ENCODE peak calls at places on chromosome 12, in four cellular contexts. V is tibial nerve, I is nephron progenitor cell, G is fibroblast of mammary gland. A is an unnamed sample.

GRCh38 chr12:84701966-84702365 is 210.6 kb downstream of the SLC6A15 start:
- DNase-seq in V (no peak), I (no peak), G (peak), A (no peak)

GRCh38 chr12:68638721-68639395 is 28.2 kb downstream of the RAP1B start:
- DNase-seq in V (no peak), I (no peak), G (no peak), A (no peak)

GRCh38 chr12:117043598-117043901 is 55.7 kb downstream of the TESC start:
- DNase-seq in V (no peak), I (no peak), G (no peak), A (no peak)

GRCh38 chr12:111443086-111443485 is 37.4 kb downstream of the SH2B3 start:
- DNase-seq in V (no peak), I (no peak), G (no peak), A (no peak)

GRCh38 chr12:123601602-123602489 is at the start of gene DDX55:
- DNase-seq in V (peak), I (peak), G (peak), A (no peak)

GRCh38 chr12:4954632-4955354 is 45.1 kb downstream of the KCNA1 start:
- DNase-seq in V (no peak), I (no peak), G (no peak), A (no peak)

GRCh38 chr12:14572401-14572800 is 4.7 kb upstream of the PLBD1 start:
- DNase-seq in V (no peak), I (no peak), G (no peak), A (no peak)

GRCh38 chr12:82351390-82351789 is 6.8 kb downstream of the CCDC59 start:
- DNase-seq in V (no peak), I (no peak), G (no peak), A (no peak)

GRCh38 chr12:71430756-71431155 is 8.8 kb upstream of the LGR5 start:
- DNase-seq in V (no peak), I (no peak), G (peak), A (no peak)

GRCh38 chr12:128069359-128069997 is 197.5 kb upstream of the TMEM132C start:
- DNase-seq in V (peak), I (peak), G (peak), A (peak)

GRCh38 chr12:48972213-48973021 is 882 bp upstream of the WNT10B start:
- DNase-seq in V (no peak), I (no peak), G (no peak), A (no peak)

GRCh38 chr12:112167728-112168525 is 42.6 kb downstream of the TRAFD1 start:
- DNase-seq in V (no peak), I (no peak), G (no peak), A (no peak)

GRCh38 chr12:92634730-92635129 is 68.1 kb upstream of the PLEKHG7 start:
- DNase-seq in V (no peak), I (no peak), G (no peak), A (no peak)

GRCh38 chr12:111586986-111587385 is 12.1 kb downstream of the ATXN2 start:
- DNase-seq in V (no peak), I (no peak), G (no peak), A (no peak)

GRCh38 chr12:62908667-62909066 is 26.3 kb downstream of the PPM1H start:
- DNase-seq in V (no peak), I (no peak), G (no peak), A (no peak)

GRCh38 chr12:96907681-96908163 is 665 bp downstream of the NEDD1 start:
- DNase-seq in V (peak), I (peak), G (peak), A (peak)

GRCh38 chr12:12612403-12612802 is 727 bp downstream of the CREBL2 start:
- DNase-seq in V (no peak), I (no peak), G (peak), A (no peak)

GRCh38 chr12:25121916-25122315 is 73.0 kb downstream of the DNAI7 start:
- DNase-seq in V (no peak), I (no peak), G (peak), A (no peak)
- TF ChIP-seq CTCF in V (no peak), I (no peak), G (no peak), A (no peak)

GRCh38 chr12:98291828-98292227 is 223.6 kb upstream of the TMPO start:
- DNase-seq in V (no peak), I (no peak), G (no peak), A (no peak)
- TF ChIP-seq CTCF in V (no peak), I (no peak), G (no peak), A (no peak)

GRCh38 chr12:6047249-6048227 is 76.9 kb downstream of the VWF start:
- DNase-seq in V (no peak), I (no peak), G (peak), A (no peak)

GRCh38 chr12:6052206-6052939 is 72.1 kb downstream of the VWF start:
- DNase-seq in V (no peak), I (no peak), G (no peak), A (no peak)

GRCh38 chr12:6052940-6053329 is 71.5 kb downstream of the VWF start:
- DNase-seq in V (no peak), I (no peak), G (peak), A (no peak)

GRCh38 chr12:6049587-6049986 is 74.9 kb downstream of the VWF start:
- DNase-seq in V (no peak), I (no peak), G (peak), A (no peak)

DNA sequence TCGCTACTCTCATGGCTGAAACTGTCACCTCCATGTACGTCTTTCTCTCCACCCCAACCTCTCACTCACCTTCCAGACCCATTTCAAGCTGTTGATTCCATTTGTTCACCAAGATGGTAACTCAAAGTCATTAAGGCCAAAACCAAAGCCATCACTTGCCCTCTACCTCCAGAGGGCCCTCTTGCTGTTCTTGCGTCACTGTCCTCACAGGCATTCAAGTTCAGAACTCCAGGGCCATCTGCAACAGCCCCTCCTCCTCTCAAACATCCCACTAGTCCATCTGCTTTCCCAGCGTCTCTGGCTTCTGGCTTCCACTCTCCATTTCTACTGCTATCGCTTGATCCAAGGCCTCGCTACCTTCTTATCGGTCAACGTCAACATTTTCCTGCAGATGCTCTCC is 74.5 kb downstream of the VWF start:
- DNase-seq in V (no peak), I (no peak), G (no peak), A (no peak)
- TF ChIP-seq CTCF in V (no peak), I (no peak), G (no peak), A (peak)

GRCh38 chr12:30687265-30687986 is 8.2 kb downstream of the IPO8 start:
- DNase-seq in V (no peak), I (no peak), G (peak), A (no peak)

GRCh38 chr12:30694412-30694955 is 1.2 kb downstream of the IPO8 start:
- DNase-seq in V (no peak), I (no peak), G (peak), A (no peak)

GRCh38 chr12:30692470-30692869 is 3.2 kb downstream of the IPO8 start:
- DNase-seq in V (no peak), I (no peak), G (peak), A (no peak)

GRCh38 chr12:30694971-30695326 is 720 bp downstream of the IPO8 start:
- DNase-seq in V (peak), I (peak), G (peak), A (peak)

GRCh38 chr12:30691122-30691879 is 4.4 kb downstream of the IPO8 start:
- DNase-seq in V (peak), I (no peak), G (peak), A (no peak)
- TF ChIP-seq CTCF in V (no peak), I (no peak), G (peak), A (no peak)

DNA sequence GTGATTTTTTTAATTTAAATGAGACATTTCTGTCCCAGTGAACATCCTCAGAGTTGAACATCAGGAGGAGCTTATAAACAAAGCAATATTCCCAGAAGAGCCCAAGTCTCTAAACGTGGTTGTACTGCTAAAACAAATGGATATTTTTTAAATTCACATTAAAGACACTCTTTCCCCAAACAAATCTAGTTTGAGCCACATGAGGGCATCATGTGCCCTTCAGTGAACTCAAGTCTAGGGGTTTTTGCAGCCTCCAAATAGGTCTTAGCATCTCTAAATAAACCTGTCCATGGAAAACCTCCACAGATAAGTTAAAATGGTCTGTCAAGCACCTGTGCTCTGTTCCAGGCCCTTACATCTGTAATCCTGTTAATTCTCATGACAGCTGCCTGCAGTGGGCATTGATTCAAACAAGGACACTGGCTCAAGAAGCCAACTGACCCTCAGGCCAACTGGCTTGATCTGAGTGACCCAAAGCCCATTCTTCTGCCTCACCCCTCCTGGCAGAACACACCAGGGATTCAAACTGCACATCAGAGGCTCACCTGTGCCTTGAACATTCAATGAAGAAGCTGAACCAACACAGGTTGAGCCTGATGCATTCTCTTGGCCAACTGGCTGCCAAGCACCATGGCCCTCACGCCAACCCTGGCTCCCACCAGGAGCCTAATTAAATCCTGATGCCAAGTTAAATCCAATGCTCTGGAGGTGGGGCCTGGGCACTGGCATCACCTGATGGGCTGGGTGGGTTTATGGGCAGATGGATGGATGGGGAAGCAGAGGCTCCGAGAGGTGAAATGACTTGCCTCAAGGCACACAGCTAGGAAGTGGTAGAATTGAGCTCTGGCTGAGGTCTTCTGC is 8.6 kb downstream of the ISCU start:
- DNase-seq in V (no peak), I (no peak), G (peak), A (no peak)
- TF ChIP-seq CTCF in V (peak), I (peak), G (peak), A (peak)

GRCh38 chr12:32226768-32227167 is 120.1 kb downstream of the BICD1 start:
- DNase-seq in V (no peak), I (no peak), G (no peak), A (no peak)
- TF ChIP-seq CTCF in V (no peak), I (no peak), G (no peak), A (no peak)

GRCh38 chr12:108239378-108239777 is 99.7 kb downstream of the CMKLR1 start:
- DNase-seq in V (no peak), I (no peak), G (no peak), A (no peak)

GRCh38 chr12:108235231-108235959 is 103.7 kb downstream of the CMKLR1 start:
- DNase-seq in V (no peak), I (no peak), G (no peak), A (no peak)

GRCh38 chr12:108236366-108236765 is 102.7 kb downstream of the CMKLR1 start:
- DNase-seq in V (no peak), I (no peak), G (no peak), A (no peak)

GRCh38 chr12:108238474-108238873 is 100.6 kb downstream of the CMKLR1 start:
- DNase-seq in V (no peak), I (no peak), G (no peak), A (no peak)

DNA sequence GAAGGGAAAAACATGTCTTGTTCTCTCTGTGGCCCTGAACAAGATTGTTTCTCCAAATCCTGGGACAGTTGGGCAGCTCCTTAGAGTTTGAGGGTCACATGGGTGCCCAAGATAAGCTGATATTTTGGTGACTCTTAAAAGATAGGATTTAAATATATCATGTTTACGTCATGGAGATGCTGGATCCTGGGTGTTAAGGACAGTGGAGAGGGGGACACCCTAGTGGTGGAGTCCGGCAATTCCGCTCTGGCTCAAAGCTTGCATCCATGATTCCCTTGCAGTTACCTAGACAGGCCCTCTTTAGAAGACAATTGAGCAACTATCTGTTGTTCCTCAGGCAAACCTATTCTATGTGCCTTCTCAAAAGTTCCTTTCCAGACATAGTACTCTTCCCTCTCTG is 101.8 kb downstream of the CMKLR1 start:
- DNase-seq in V (no peak), I (no peak), G (peak), A (peak)
- TF ChIP-seq CTCF in V (no peak), I (peak), G (peak), A (peak)

A was measured in H1.